ENCODE peak calls at places on chromosomes 5 and 9, in nine cellular contexts. R is mucosa of descending colon; P is GM06990; B is activated T-cell treated with anti-CD3 and anti-CD28 coated beads, Interleukin-2, amount 50 U/mL, for 1 hour; G is NCI-H69; X is HT-29; I is psoas muscle; S is IMR-90; O is iris pigment epithelial cell. H is an unnamed sample.
A peak's percentile ranks its signal among the peaks of the same experiment; 100 is the strongest.

GRCh38 chr5:58107704-58108103 is 352.2 kb downstream of the PLK2 start:
- DNase-seq in O (peak; percentile 70), G (no peak), B (no peak), R (no peak), S (peak; percentile 59), X (no peak), I (no peak), P (no peak), H (no peak)

GRCh38 chr5:33023649-33024048 is 312.5 kb downstream of the NPR3 start:
- DNase-seq in X (no peak), O (peak; percentile 47), I (no peak), R (no peak), G (no peak), P (no peak), B (no peak), S (no peak), H (no peak)

GRCh38 chr9:120402741-120403542 is 177.0 kb downstream of the CDK5RAP2 start:
- DNase-seq in P (no peak), O (peak; percentile 99), R (no peak), I (no peak), G (no peak), X (no peak), S (peak; percentile 98), B (no peak), H (no peak)

GRCh38 chr5:132265336-132266030 is 8.0 kb downstream of the PDLIM4 start:
- DNase-seq in S (peak; percentile 96), X (peak; percentile 87), O (peak; percentile 97), B (no peak), P (no peak), R (no peak), G (peak; percentile 58), I (peak; percentile 63), H (no peak)

GRCh38 chr9:81789751-81790150 is 100.4 kb upstream of the TLE1 start:
- DNase-seq in G (no peak), O (peak; percentile 73), P (no peak), S (peak; percentile 67), I (no peak), X (no peak), R (no peak), B (no peak), H (no peak)

GRCh38 chr9:123261006-123261677 is 7.2 kb downstream of the STRBP start:
- DNase-seq in B (no peak), G (peak; percentile 49), P (no peak), S (no peak), I (no peak), O (no peak), X (no peak), R (no peak), H (no peak)

GRCh38 chr5:33736510-33736909 is 155.3 kb downstream of the ADAMTS12 start:
- DNase-seq in O (peak; percentile 93), B (no peak), P (no peak), I (no peak), X (no peak), S (peak; percentile 95), R (no peak), G (no peak), H (no peak)

GRCh38 chr9:114446036-114446435 is 58.3 kb upstream of the AKNA start:
- DNase-seq in P (no peak), I (no peak), S (peak; percentile 37), O (peak; percentile 59), G (no peak), B (no peak), X (no peak), R (no peak), H (no peak)

GRCh38 chr5:51302358-51302757 is 80.9 kb upstream of the ISL1 start:
- DNase-seq in I (no peak), X (no peak), O (no peak), B (no peak), R (no peak), G (no peak), S (no peak), P (no peak), H (no peak)

GRCh38 chr5:141618030-141618803 is 583 bp downstream of the DIAPH1 start:
- DNase-seq in I (peak; percentile 80), S (peak; percentile 13), X (peak; percentile 80), R (peak; percentile 75), B (peak; percentile 60), P (no peak), G (peak; percentile 84), O (no peak), H (peak; percentile 30)

GRCh38 chr5:86337667-86338460 is 279.9 kb upstream of the COX7C start:
- DNase-seq in O (no peak), P (no peak), R (no peak), X (no peak), I (no peak), G (no peak), S (no peak), B (no peak), H (no peak)

GRCh38 chr9:73153793-73154227 is 2.1 kb downstream of the ANXA1 start:
- DNase-seq in G (peak; percentile 54), B (no peak), X (peak; percentile 78), I (no peak), P (no peak), S (peak; percentile 28), R (no peak), O (no peak), H (no peak)

GRCh38 chr5:168209987-168210386 is 81.5 kb upstream of the WWC1 start:
- DNase-seq in R (no peak), B (no peak), P (no peak), I (no peak), S (no peak), G (no peak), O (no peak), X (no peak), H (no peak)

GRCh38 chr9:112299514-112299913 is 33.9 kb downstream of the PTBP3 start:
- DNase-seq in G (peak; percentile 28), X (no peak), O (peak; percentile 82), I (no peak), S (peak; percentile 60), B (no peak), P (no peak), R (no peak), H (no peak)

GRCh38 chr9:74245871-74246552 is 251.1 kb upstream of the RORB start:
- DNase-seq in S (no peak), X (no peak), I (no peak), G (no peak), B (no peak), P (no peak), O (no peak), R (no peak), H (peak; percentile 7)

GRCh38 chr9:117535439-117535838 is 120.6 kb upstream of the ASTN2 start:
- DNase-seq in B (no peak), G (peak; percentile 51), S (no peak), R (no peak), X (no peak), O (no peak), I (no peak), P (no peak), H (no peak)

GRCh38 chr5:126780165-126780827 is 3.4 kb downstream of the LMNB1 start:
- DNase-seq in P (peak; percentile 40), O (peak; percentile 82), B (peak; percentile 29), I (no peak), R (no peak), G (peak; percentile 89), X (peak; percentile 55), S (peak; percentile 81), H (peak; percentile 35)

GRCh38 chr5:110018509-110018908 is 328.8 kb downstream of the MAN2A1 start:
- DNase-seq in O (no peak), P (no peak), S (no peak), R (no peak), G (no peak), I (no peak), X (no peak), B (no peak), H (no peak)

GRCh38 chr5:8685704-8686103 is 816.8 kb downstream of the MTRR start:
- DNase-seq in G (peak; percentile 70), I (no peak), B (no peak), R (no peak), S (no peak), P (no peak), X (peak; percentile 10), O (no peak), H (no peak)

GRCh38 chr5:126477681-126478117 is 54.5 kb downstream of the GRAMD2B start:
- DNase-seq in P (no peak), X (no peak), B (no peak), R (no peak), S (no peak), O (no peak), G (peak; percentile 28), I (no peak), H (no peak)

H was measured in naive thymus-derived CD8-positive, alpha-beta T cell.